ENCODE peak calls at places on chromosomes 7 and 10, in nine cellular contexts. S is HTR-8/SVneo; U is NCI-H2081 treated with DMSO at 0.1 percent for 48 hours; D is hypothalamus; V is stimulated activated CD8-positive, alpha-beta memory T cell treated with anti-CD3 and anti-CD28 coated beads, Interleukin-2, amount 100 ng/mL, for 1 hour; C is NCI-H1105 treated with DMSO at 0.1 percent for 48 hours; B is AG08396; J is A549; T is dorsolateral prefrontal cortex. Z is an unnamed sample.

GRCh38 chr7:82722946-82723345 is 279.4 kb upstream of the CACNA2D1 start:
- DNase-seq in S (no peak), U (no peak), D (no peak), V (no peak), C (no peak), B (no peak), J (no peak), T (no peak), Z (no peak)

GRCh38 chr10:116848032-116848911 is 1.0 kb upstream of the ENO4 start:
- DNase-seq in S (no peak), U (no peak), D (no peak), V (no peak), C (no peak), B (no peak), J (no peak), T (no peak), Z (no peak)

GRCh38 chr10:119466655-119467054 is 75.9 kb downstream of the RGS10 start:
- DNase-seq in S (no peak), U (no peak), D (no peak), V (no peak), C (no peak), B (no peak), J (no peak), T (no peak), Z (no peak)

GRCh38 chr10:35565602-35566061 is 39.5 kb upstream of the GJD4 start:
- DNase-seq in S (no peak), U (no peak), D (no peak), V (no peak), C (no peak), B (no peak), J (no peak), T (no peak), Z (no peak)

GRCh38 chr7:148261996-148262688 is 328.4 kb upstream of the C7orf33 start:
- DNase-seq in S (no peak), U (no peak), D (no peak), V (no peak), C (no peak), B (no peak), J (no peak), T (no peak), Z (no peak)

GRCh38 chr7:130951303-130951975 is 217.4 kb upstream of the KLF14 start:
- DNase-seq in S (no peak), U (no peak), D (no peak), V (no peak), C (no peak), B (no peak), J (no peak), T (no peak), Z (no peak)

GRCh38 chr7:94444808-94445207 is 50.1 kb downstream of the COL1A2 start:
- DNase-seq in S (no peak), U (no peak), D (no peak), V (no peak), C (peak), B (no peak), J (no peak), T (no peak), Z (no peak)

GRCh38 chr10:132995909-132996602 is 53.7 kb upstream of the CFAP46 start:
- DNase-seq in S (no peak), U (no peak), D (no peak), V (no peak), C (no peak), B (no peak), J (no peak), T (no peak), Z (no peak)

GRCh38 chr7:2402687-2403013 is 761 bp upstream of the CHST12 start:
- DNase-seq in S (no peak), U (no peak), D (no peak), V (no peak), C (no peak), B (no peak), J (no peak), T (no peak), Z (no peak)

GRCh38 chr10:78170026-78170475 is 136.4 kb downstream of the RPS24 start:
- DNase-seq in S (no peak), U (no peak), D (no peak), V (no peak), C (no peak), B (peak), J (peak), T (no peak), Z (no peak)

GRCh38 chr10:126059101-126059826 is 162.9 kb downstream of the FANK1 start:
- DNase-seq in S (no peak), U (no peak), D (no peak), V (no peak), C (no peak), B (peak), J (peak), T (no peak), Z (no peak)

GRCh38 chr10:36608866-36609265 is 516.5 kb upstream of the ANKRD30A start:
- DNase-seq in S (no peak), U (no peak), D (no peak), V (no peak), C (no peak), B (no peak), J (no peak), T (no peak), Z (no peak)

GRCh38 chr10:24603333-24603732 is 120.4 kb downstream of the ARHGAP21 start:
- DNase-seq in S (peak), U (no peak), D (no peak), V (no peak), C (no peak), B (peak), J (peak), T (no peak), Z (no peak)

GRCh38 chr10:89029785-89030437 is 39.3 kb downstream of the FAS start:
- DNase-seq in S (peak), U (peak), D (peak), V (peak), C (peak), B (peak), J (peak), T (peak), Z (peak)

GRCh38 chr10:66772511-66772910 is 153.3 kb upstream of the LRRTM3 start:
- DNase-seq in S (no peak), U (no peak), D (no peak), V (no peak), C (no peak), B (no peak), J (no peak), T (no peak), Z (no peak)

GRCh38 chr7:66362136-66362535 is 157.0 kb downstream of the TPST1 start:
- DNase-seq in S (no peak), U (no peak), D (no peak), V (no peak), C (no peak), B (no peak), J (no peak), T (no peak), Z (no peak)

GRCh38 chr7:64574481-64575159 is 11.7 kb upstream of the ZNF680 start:
- DNase-seq in S (no peak), U (no peak), D (no peak), V (no peak), C (peak), B (peak), J (no peak), T (no peak), Z (peak)

GRCh38 chr7:101804642-101805401 is 12.6 kb upstream of the CUX1 start:
- DNase-seq in S (no peak), U (no peak), D (no peak), V (no peak), C (no peak), B (no peak), J (peak), T (no peak), Z (no peak)

GRCh38 chr7:128682125-128682524 is 10.0 kb downstream of the GARIN1A start:
- DNase-seq in S (no peak), U (no peak), D (no peak), V (no peak), C (no peak), B (no peak), J (no peak), T (no peak), Z (no peak)

GRCh38 chr10:78524941-78525340 is 491.3 kb downstream of the RPS24 start:
- DNase-seq in S (no peak), U (peak), D (no peak), V (no peak), C (peak), B (no peak), J (no peak), T (no peak), Z (no peak)

GRCh38 chr10:109650228-109650627 is 273.1 kb downstream of the XPNPEP1 start:
- DNase-seq in S (no peak), U (no peak), D (no peak), V (no peak), C (no peak), B (no peak), J (no peak), T (no peak), Z (no peak)

GRCh38 chr7:135168489-135169140 is 1.9 kb downstream of the CYREN start:
- DNase-seq in S (no peak), U (no peak), D (no peak), V (no peak), C (no peak), B (peak), J (no peak), T (no peak), Z (no peak)

GRCh38 chr10:121854809-121855445 is 72.9 kb downstream of the ATE1 start:
- DNase-seq in S (no peak), U (no peak), D (no peak), V (no peak), C (no peak), B (no peak), J (no peak), T (no peak), Z (no peak)

Z was measured in thoracic aorta.